ENCODE peak calls at places on chromosomes 6 and 20, in ten cellular contexts. One of them, this sample, is unnamed.

GRCh38 chr6:37783831-37784584 is 35.5 kb upstream of the ZFAND3 start:
- DNase-seq in ureter: no peak
- DNase-seq in kidney tubule cell: peak
- DNase-seq in mesendoderm: peak
- DNase-seq in HFF-Myc: no peak
- DNase-seq in amygdala: no peak
- DNase-seq in HCT116: no peak
- DNase-seq in left cardiac atrium: peak
- DNase-seq in CD4-positive, alpha-beta T cell: no peak
- DNase-seq in HS-5: no peak
- DNase-seq in this sample: no peak

GRCh38 chr6:48087448-48087847 is 23.5 kb downstream of the PTCHD4 start:
- DNase-seq in HFF-Myc: no peak
- DNase-seq in mesendoderm: peak
- DNase-seq in left cardiac atrium: no peak
- DNase-seq in amygdala: no peak
- DNase-seq in HCT116: peak
- DNase-seq in kidney tubule cell: peak
- DNase-seq in ureter: no peak
- DNase-seq in CD4-positive, alpha-beta T cell: no peak
- DNase-seq in HS-5: no peak
- DNase-seq in this sample: peak

GRCh38 chr20:60365882-60366281 is 407.7 kb downstream of the CDH26 start:
- DNase-seq in HCT116: no peak
- DNase-seq in amygdala: no peak
- DNase-seq in left cardiac atrium: no peak
- DNase-seq in CD4-positive, alpha-beta T cell: no peak
- DNase-seq in kidney tubule cell: no peak
- DNase-seq in HS-5: no peak
- DNase-seq in ureter: no peak
- DNase-seq in HFF-Myc: no peak
- DNase-seq in mesendoderm: no peak
- DNase-seq in this sample: no peak

GRCh38 chr6:157627195-157627966 is 195.7 kb upstream of the SNX9 start:
- DNase-seq in CD4-positive, alpha-beta T cell: no peak
- DNase-seq in HCT116: no peak
- DNase-seq in kidney tubule cell: no peak
- DNase-seq in mesendoderm: no peak
- DNase-seq in HFF-Myc: no peak
- DNase-seq in amygdala: no peak
- DNase-seq in ureter: no peak
- DNase-seq in HS-5: no peak
- DNase-seq in left cardiac atrium: no peak
- DNase-seq in this sample: no peak

GRCh38 chr6:143196525-143197225 is 136.0 kb downstream of the AIG1 start:
- DNase-seq in HFF-Myc: no peak
- DNase-seq in CD4-positive, alpha-beta T cell: no peak
- DNase-seq in ureter: no peak
- DNase-seq in left cardiac atrium: no peak
- DNase-seq in HS-5: no peak
- DNase-seq in HCT116: no peak
- DNase-seq in kidney tubule cell: peak
- DNase-seq in amygdala: no peak
- DNase-seq in mesendoderm: no peak
- DNase-seq in this sample: peak

GRCh38 chr6:139586273-139586672 is 211.8 kb upstream of the CITED2 start:
- DNase-seq in ureter: no peak
- DNase-seq in CD4-positive, alpha-beta T cell: no peak
- DNase-seq in kidney tubule cell: peak
- DNase-seq in left cardiac atrium: no peak
- DNase-seq in HS-5: no peak
- DNase-seq in mesendoderm: peak
- DNase-seq in HCT116: no peak
- DNase-seq in amygdala: no peak
- DNase-seq in HFF-Myc: no peak
- DNase-seq in this sample: no peak

GRCh38 chr6:167272618-167273379 is 18.3 kb upstream of the UNC93A start:
- DNase-seq in kidney tubule cell: no peak
- DNase-seq in HFF-Myc: no peak
- DNase-seq in HS-5: no peak
- DNase-seq in ureter: no peak
- DNase-seq in left cardiac atrium: no peak
- DNase-seq in amygdala: no peak
- DNase-seq in CD4-positive, alpha-beta T cell: no peak
- DNase-seq in mesendoderm: peak
- DNase-seq in HCT116: no peak
- DNase-seq in this sample: no peak

GRCh38 chr20:33404281-33404680 is 3.0 kb upstream of the CDK5RAP1 start:
- DNase-seq in amygdala: no peak
- DNase-seq in HFF-Myc: no peak
- DNase-seq in left cardiac atrium: no peak
- DNase-seq in ureter: no peak
- DNase-seq in CD4-positive, alpha-beta T cell: no peak
- DNase-seq in HS-5: no peak
- DNase-seq in kidney tubule cell: no peak
- DNase-seq in HCT116: no peak
- DNase-seq in mesendoderm: no peak
- DNase-seq in this sample: no peak

GRCh38 chr6:47407295-47408281 is 70.0 kb upstream of the CD2AP start:
- DNase-seq in HCT116: no peak
- DNase-seq in HFF-Myc: no peak
- DNase-seq in HS-5: no peak
- DNase-seq in amygdala: no peak
- DNase-seq in ureter: no peak
- DNase-seq in left cardiac atrium: no peak
- DNase-seq in mesendoderm: no peak
- DNase-seq in kidney tubule cell: peak
- DNase-seq in CD4-positive, alpha-beta T cell: no peak
- DNase-seq in this sample: peak

GRCh38 chr6:16168858-16169257 is 40.0 kb downstream of the MYLIP start:
- DNase-seq in left cardiac atrium: no peak
- DNase-seq in CD4-positive, alpha-beta T cell: no peak
- DNase-seq in HCT116: peak
- DNase-seq in HS-5: no peak
- DNase-seq in amygdala: no peak
- DNase-seq in HFF-Myc: no peak
- DNase-seq in kidney tubule cell: peak
- DNase-seq in ureter: no peak
- DNase-seq in mesendoderm: peak
- DNase-seq in this sample: peak

GRCh38 chr6:161418458-161418945 is 144.6 kb upstream of the AGPAT4 start:
- DNase-seq in mesendoderm: peak
- DNase-seq in left cardiac atrium: no peak
- DNase-seq in HCT116: peak
- DNase-seq in amygdala: no peak
- DNase-seq in ureter: peak
- DNase-seq in CD4-positive, alpha-beta T cell: no peak
- DNase-seq in kidney tubule cell: peak
- DNase-seq in HFF-Myc: peak
- DNase-seq in HS-5: no peak
- DNase-seq in this sample: peak

GRCh38 chr20:20017852-20018245 is 687 bp downstream of the NAA20 start:
- DNase-seq in amygdala: no peak
- DNase-seq in HS-5: no peak
- DNase-seq in mesendoderm: peak
- DNase-seq in ureter: no peak
- DNase-seq in HCT116: no peak
- DNase-seq in kidney tubule cell: peak
- DNase-seq in CD4-positive, alpha-beta T cell: no peak
- DNase-seq in HFF-Myc: no peak
- DNase-seq in left cardiac atrium: no peak
- DNase-seq in this sample: peak

GRCh38 chr6:32759669-32760068 is 3.7 kb downstream of the HLA-DQB2 start:
- DNase-seq in mesendoderm: no peak
- DNase-seq in left cardiac atrium: no peak
- DNase-seq in kidney tubule cell: no peak
- DNase-seq in ureter: no peak
- DNase-seq in HCT116: no peak
- DNase-seq in HFF-Myc: no peak
- DNase-seq in amygdala: no peak
- DNase-seq in CD4-positive, alpha-beta T cell: no peak
- DNase-seq in HS-5: no peak
- DNase-seq in this sample: no peak

GRCh38 chr20:3470627-3471396 is at the start of gene ATRN:
- DNase-seq in HFF-Myc: peak
- DNase-seq in amygdala: peak
- DNase-seq in mesendoderm: peak
- DNase-seq in kidney tubule cell: peak
- DNase-seq in HCT116: peak
- DNase-seq in ureter: peak
- DNase-seq in left cardiac atrium: peak
- DNase-seq in CD4-positive, alpha-beta T cell: peak
- DNase-seq in HS-5: peak
- DNase-seq in this sample: peak

GRCh38 chr6:27866370-27867050 is 45.7 kb downstream of the OR2B2 start:
- DNase-seq in HCT116: no peak
- DNase-seq in mesendoderm: peak
- DNase-seq in kidney tubule cell: peak
- DNase-seq in HS-5: peak
- DNase-seq in left cardiac atrium: no peak
- DNase-seq in CD4-positive, alpha-beta T cell: peak
- DNase-seq in amygdala: no peak
- DNase-seq in ureter: no peak
- DNase-seq in HFF-Myc: peak
- DNase-seq in this sample: peak

GRCh38 chr6:14791525-14791924 is 454.3 kb upstream of the JARID2 start:
- DNase-seq in HFF-Myc: peak
- DNase-seq in kidney tubule cell: no peak
- DNase-seq in CD4-positive, alpha-beta T cell: no peak
- DNase-seq in amygdala: no peak
- DNase-seq in HS-5: peak
- DNase-seq in ureter: no peak
- DNase-seq in HCT116: no peak
- DNase-seq in mesendoderm: no peak
- DNase-seq in left cardiac atrium: no peak
- DNase-seq in this sample: no peak

GRCh38 chr6:82570083-82570482 is 206.5 kb downstream of the TPBG start:
- DNase-seq in HS-5: no peak
- DNase-seq in left cardiac atrium: no peak
- DNase-seq in kidney tubule cell: no peak
- DNase-seq in mesendoderm: no peak
- DNase-seq in ureter: no peak
- DNase-seq in HCT116: no peak
- DNase-seq in CD4-positive, alpha-beta T cell: no peak
- DNase-seq in HFF-Myc: no peak
- DNase-seq in amygdala: no peak
- DNase-seq in this sample: no peak

GRCh38 chr20:22098451-22098850 is 393.0 kb downstream of the PAX1 start:
- DNase-seq in amygdala: no peak
- DNase-seq in HFF-Myc: no peak
- DNase-seq in HS-5: no peak
- DNase-seq in CD4-positive, alpha-beta T cell: no peak
- DNase-seq in kidney tubule cell: no peak
- DNase-seq in mesendoderm: peak
- DNase-seq in left cardiac atrium: no peak
- DNase-seq in ureter: no peak
- DNase-seq in HCT116: no peak
- DNase-seq in this sample: no peak

GRCh38 chr6:912871-913663 is 220.1 kb upstream of the EXOC2 start:
- DNase-seq in HCT116: peak
- DNase-seq in HS-5: no peak
- DNase-seq in mesendoderm: peak
- DNase-seq in CD4-positive, alpha-beta T cell: no peak
- DNase-seq in ureter: peak
- DNase-seq in HFF-Myc: no peak
- DNase-seq in amygdala: no peak
- DNase-seq in left cardiac atrium: no peak
- DNase-seq in kidney tubule cell: peak
- DNase-seq in this sample: peak

GRCh38 chr6:147709396-147710272 is 201.1 kb downstream of the SAMD5 start:
- DNase-seq in mesendoderm: peak
- DNase-seq in HCT116: peak
- DNase-seq in left cardiac atrium: no peak
- DNase-seq in ureter: no peak
- DNase-seq in CD4-positive, alpha-beta T cell: no peak
- DNase-seq in HS-5: no peak
- DNase-seq in amygdala: no peak
- DNase-seq in HFF-Myc: no peak
- DNase-seq in kidney tubule cell: peak
- DNase-seq in this sample: peak

GRCh38 chr6:167855825-167856425 is 29.2 kb downstream of the AFDN start:
- DNase-seq in amygdala: no peak
- DNase-seq in CD4-positive, alpha-beta T cell: no peak
- DNase-seq in left cardiac atrium: no peak
- DNase-seq in HFF-Myc: peak
- DNase-seq in ureter: no peak
- DNase-seq in HCT116: peak
- DNase-seq in mesendoderm: no peak
- DNase-seq in HS-5: peak
- DNase-seq in kidney tubule cell: peak
- DNase-seq in this sample: peak

GRCh38 chr20:5191829-5192569 is 65.2 kb downstream of the CDS2 start:
- DNase-seq in mesendoderm: peak
- DNase-seq in HCT116: peak
- DNase-seq in HS-5: no peak
- DNase-seq in amygdala: no peak
- DNase-seq in CD4-positive, alpha-beta T cell: peak
- DNase-seq in HFF-Myc: peak
- DNase-seq in kidney tubule cell: peak
- DNase-seq in left cardiac atrium: no peak
- DNase-seq in ureter: peak
- DNase-seq in this sample: peak

GRCh38 chr20:54197621-54198604 is 10.0 kb upstream of the PFDN4 start:
- DNase-seq in CD4-positive, alpha-beta T cell: no peak
- DNase-seq in ureter: no peak
- DNase-seq in amygdala: no peak
- DNase-seq in HCT116: no peak
- DNase-seq in kidney tubule cell: peak
- DNase-seq in left cardiac atrium: no peak
- DNase-seq in mesendoderm: peak
- DNase-seq in HFF-Myc: peak
- DNase-seq in HS-5: peak
- DNase-seq in this sample: peak

GRCh38 chr6:163588211-163588919 is 173.8 kb downstream of the QKI start:
- DNase-seq in ureter: no peak
- DNase-seq in HCT116: no peak
- DNase-seq in left cardiac atrium: no peak
- DNase-seq in kidney tubule cell: no peak
- DNase-seq in HS-5: peak
- DNase-seq in amygdala: no peak
- DNase-seq in mesendoderm: no peak
- DNase-seq in CD4-positive, alpha-beta T cell: no peak
- DNase-seq in HFF-Myc: peak
- DNase-seq in this sample: peak

GRCh38 chr6:108791700-108792099 is 56.5 kb upstream of the ARMC2 start:
- DNase-seq in amygdala: no peak
- DNase-seq in ureter: no peak
- DNase-seq in HFF-Myc: no peak
- DNase-seq in left cardiac atrium: no peak
- DNase-seq in HCT116: no peak
- DNase-seq in mesendoderm: no peak
- DNase-seq in HS-5: no peak
- DNase-seq in kidney tubule cell: no peak
- DNase-seq in CD4-positive, alpha-beta T cell: no peak
- DNase-seq in this sample: no peak

GRCh38 chr20:25283221-25283951 is 35.5 kb downstream of the PYGB start:
- DNase-seq in left cardiac atrium: peak
- DNase-seq in mesendoderm: no peak
- DNase-seq in HFF-Myc: no peak
- DNase-seq in kidney tubule cell: no peak
- DNase-seq in HS-5: no peak
- DNase-seq in CD4-positive, alpha-beta T cell: no peak
- DNase-seq in HCT116: no peak
- DNase-seq in ureter: peak
- DNase-seq in amygdala: no peak
- DNase-seq in this sample: no peak

GRCh38 chr20:10645205-10645570 is 28.6 kb downstream of the JAG1 start:
- DNase-seq in HS-5: no peak
- DNase-seq in ureter: no peak
- DNase-seq in left cardiac atrium: no peak
- DNase-seq in amygdala: no peak
- DNase-seq in kidney tubule cell: no peak
- DNase-seq in HCT116: no peak
- DNase-seq in mesendoderm: no peak
- DNase-seq in CD4-positive, alpha-beta T cell: no peak
- DNase-seq in HFF-Myc: no peak
- DNase-seq in this sample: no peak

GRCh38 chr6:27839303-27840081 is 72.7 kb downstream of the OR2B2 start:
- DNase-seq in HFF-Myc: peak
- DNase-seq in left cardiac atrium: peak
- DNase-seq in HS-5: peak
- DNase-seq in amygdala: no peak
- DNase-seq in kidney tubule cell: peak
- DNase-seq in CD4-positive, alpha-beta T cell: no peak
- DNase-seq in ureter: no peak
- DNase-seq in mesendoderm: peak
- DNase-seq in HCT116: no peak
- DNase-seq in this sample: peak